ENCODE peak calls at places on chromosomes 13 and 19, in six cellular contexts. Z, S, P, X, H and V are unnamed samples.

GRCh38 chr13:32445461-32445860 is 17.5 kb upstream of the N4BP2L1 start:
- DNase-seq in Z (no peak), S (no peak), P (no peak), X (no peak), H (no peak), V (no peak)

GRCh38 chr13:76009491-76009890 is 373.4 kb downstream of the LMO7 start:
- DNase-seq in Z (peak; percentile 66), S (no peak), P (no peak), X (no peak), H (no peak), V (no peak)

GRCh38 chr19:15466851-15467733 is 2.7 kb upstream of the RASAL3 start:
- DNase-seq in Z (peak; percentile 89), S (no peak), P (no peak), X (no peak), H (peak; percentile 33), V (peak; percentile 94)

GRCh38 chr19:18999896-19000620 is 33.3 kb downstream of the SUGP2 start:
- DNase-seq in Z (no peak), S (peak; percentile 21), P (no peak), X (no peak), H (peak; percentile 40), V (no peak)

GRCh38 chr13:112970552-112971287 is 1.7 kb downstream of the MCF2L start:
- DNase-seq in Z (no peak), S (no peak), P (no peak), X (no peak), H (no peak), V (no peak)

GRCh38 chr19:6761053-6761676 is 6.1 kb downstream of the SH2D3A start:
- DNase-seq in Z (peak; percentile 40), S (peak; percentile 68), P (no peak), X (no peak), H (peak; percentile 27), V (peak; percentile 14)

GRCh38 chr19:16394111-16394510 is 69.5 kb downstream of the KLF2 start:
- DNase-seq in Z (no peak), S (no peak), P (no peak), X (no peak), H (no peak), V (no peak)

GRCh38 chr13:21739771-21740170 is 68.9 kb downstream of the FGF9 start:
- DNase-seq in Z (no peak), S (no peak), P (no peak), X (no peak), H (no peak), V (no peak)

GRCh38 chr13:47117268-47117667 is 220.4 kb upstream of the HTR2A start:
- DNase-seq in Z (peak; percentile 68), S (no peak), P (peak; percentile 40), X (no peak), H (peak; percentile 82), V (no peak)

GRCh38 chr13:98990701-98991100 is 12.8 kb upstream of the DOCK9 start:
- DNase-seq in Z (peak; percentile 32), S (peak; percentile 65), P (no peak), X (no peak), H (no peak), V (no peak)

GRCh38 chr19:33796164-33797100 is at the start of gene KCTD15:
- DNase-seq in Z (peak; percentile 16), S (peak; percentile 64), P (peak; percentile 68), X (no peak), H (peak; percentile 75), V (no peak)

GRCh38 chr19:38047048-38047435 is 140.0 kb downstream of the SIPA1L3 start:
- DNase-seq in Z (no peak), S (no peak), P (no peak), X (no peak), H (no peak), V (no peak)

GRCh38 chr13:57698851-57699250 is 67.3 kb downstream of the PCDH17 start:
- DNase-seq in Z (no peak), S (no peak), P (no peak), X (no peak), H (no peak), V (no peak)

GRCh38 chr13:94309997-94310842 is 169.3 kb downstream of the DCT start:
- DNase-seq in Z (peak; percentile 79), S (no peak), P (no peak), X (no peak), H (peak; percentile 79), V (no peak)

GRCh38 chr19:32181356-32181920 is 164.0 kb upstream of the ZNF507 start:
- DNase-seq in Z (no peak), S (no peak), P (no peak), X (no peak), H (no peak), V (no peak)

GRCh38 chr13:114025432-114026127 is 51.7 kb upstream of the C13orf46 start:
- DNase-seq in Z (no peak), S (no peak), P (no peak), X (no peak), H (no peak), V (peak; percentile 79)

GRCh38 chr19:49761625-49762311 is 1.3 kb downstream of the TSKS start:
- DNase-seq in Z (peak; percentile 31), S (peak; percentile 73), P (peak; percentile 37), X (no peak), H (peak; percentile 86), V (no peak)

GRCh38 chr13:101792189-101792588 is 339.7 kb downstream of the ITGBL1 start:
- DNase-seq in Z (no peak), S (no peak), P (no peak), X (no peak), H (no peak), V (no peak)

GRCh38 chr19:535017-535835 is 3.7 kb downstream of the CDC34 start:
- DNase-seq in Z (peak; percentile 42), S (no peak), P (no peak), X (no peak), H (peak; percentile 27), V (no peak)

GRCh38 chr19:51323481-51323891 is 12.0 kb downstream of the IGLON5 start:
- DNase-seq in Z (no peak), S (no peak), P (no peak), X (no peak), H (no peak), V (no peak)

GRCh38 chr19:13992025-13992424 is 14.1 kb downstream of the RFX1 start:
- DNase-seq in Z (no peak), S (no peak), P (no peak), X (no peak), H (no peak), V (no peak)

GRCh38 chr19:46730187-46730586 is 13.3 kb upstream of the PRKD2 start:
- DNase-seq in Z (no peak), S (no peak), P (no peak), X (no peak), H (no peak), V (no peak)

GRCh38 chr13:28560612-28561011 is 65.7 kb upstream of the FLT1 start:
- DNase-seq in Z (no peak), S (no peak), P (no peak), X (no peak), H (no peak), V (no peak)

GRCh38 chr13:28558567-28558966 is 63.6 kb upstream of the FLT1 start:
- DNase-seq in Z (no peak), S (no peak), P (no peak), X (no peak), H (peak; percentile 19), V (no peak)

GRCh38 chr13:28559636-28560259 is 64.8 kb upstream of the FLT1 start:
- DNase-seq in Z (no peak), S (no peak), P (no peak), X (no peak), H (no peak), V (no peak)

GRCh38 chr13:28557725-28558124 is 62.8 kb upstream of the FLT1 start:
- DNase-seq in Z (no peak), S (no peak), P (no peak), X (no peak), H (peak; percentile 35), V (no peak)

GRCh38 chr13:28558126-28558525 is 63.2 kb upstream of the FLT1 start:
- DNase-seq in Z (no peak), S (no peak), P (no peak), X (no peak), H (peak; percentile 88), V (no peak)
- TF ChIP-seq EZH2 in Z (no peak), S (no peak), P (no peak), X (no peak), H (no peak), V (no peak)

GRCh38 chr13:66915596-66916185 is 314.4 kb downstream of the PCDH9 start:
- DNase-seq in Z (peak; percentile 24), S (no peak), P (no peak), X (no peak), H (no peak), V (no peak)
- H3K9me2 ChIP-seq in Z (no peaks in the 10 kb centered on the region), S (no peaks in the 10 kb centered on the region), P (no peaks in the 10 kb centered on the region), X (no peaks in the 10 kb centered on the region), H (no peaks in the 10 kb centered on the region), V (no peaks in the 10 kb centered on the region)

GRCh38 chr19:3586124-3586626 is 897 bp downstream of the GIPC3 start:
- DNase-seq in Z (no peak), S (peak; percentile 87), P (no peak), X (no peak), H (no peak), V (no peak)

GRCh38 chr19:3589949-3590348 is 4.7 kb downstream of the GIPC3 start:
- DNase-seq in Z (no peak), S (no peak), P (no peak), X (no peak), H (no peak), V (no peak)

GRCh38 chr19:3589439-3589838 is 4.2 kb downstream of the GIPC3 start:
- DNase-seq in Z (no peak), S (no peak), P (no peak), X (no peak), H (no peak), V (no peak)

GRCh38 chr19:3586707-3587346 is 1.5 kb downstream of the GIPC3 start:
- DNase-seq in Z (no peak), S (no peak), P (no peak), X (no peak), H (no peak), V (no peak)

GRCh38 chr19:3585301-3586123 is at the start of gene GIPC3:
- DNase-seq in Z (no peak), S (peak; percentile 49), P (no peak), X (no peak), H (no peak), V (no peak)
- TF ChIP-seq EZH2 in Z (no peak), S (no peak), P (peak; percentile 84), X (no peak), H (no peak), V (no peak)

GRCh38 chr13:41458939-41459753 is 1.8 kb downstream of the RGCC start:
- DNase-seq in Z (peak; percentile 59), S (peak; percentile 70), P (peak; percentile 37), X (peak; percentile 28), H (peak; percentile 84), V (peak; percentile 44)

GRCh38 chr13:41460930-41461329 is 3.6 kb downstream of the RGCC start:
- DNase-seq in Z (no peak), S (no peak), P (no peak), X (no peak), H (no peak), V (no peak)

GRCh38 chr13:41458187-41458938 is 1.0 kb downstream of the RGCC start:
- DNase-seq in Z (peak; percentile 15), S (peak; percentile 55), P (peak; percentile 47), X (no peak), H (peak; percentile 75), V (peak; percentile 27)

GRCh38 chr13:41461527-41462124 is 4.3 kb downstream of the RGCC start:
- DNase-seq in Z (no peak), S (no peak), P (no peak), X (no peak), H (no peak), V (no peak)

DNA sequence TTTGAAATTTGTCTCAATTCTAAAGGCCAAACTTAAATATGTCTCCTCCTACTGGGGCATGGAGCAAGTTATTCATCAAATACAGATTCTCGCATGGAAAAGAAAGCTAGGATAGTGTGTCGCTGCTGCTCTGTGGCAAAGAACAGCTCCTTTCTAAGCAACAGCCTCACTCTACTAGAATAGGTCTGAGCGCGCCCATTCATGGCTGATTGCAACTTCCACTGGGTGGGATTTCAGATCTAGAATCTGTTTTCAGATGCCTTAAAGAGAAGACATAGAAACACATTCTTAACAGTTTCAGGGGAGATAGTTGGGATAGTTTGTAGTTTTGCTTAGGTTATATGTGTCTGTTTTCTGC is 2.4 kb downstream of the RGCC start:
- DNase-seq in Z (no peak), S (no peak), P (no peak), X (no peak), H (peak; percentile 30), V (no peak)
- H3K9me2 ChIP-seq in Z (no peaks in the 10 kb centered on the region), S (no peaks in the 10 kb centered on the region), P (no peaks in the 10 kb centered on the region), X (no peaks in the 10 kb centered on the region), H (no peaks in the 10 kb centered on the region), V (no peaks in the 10 kb centered on the region)